ENCODE peak calls at places on chromosome 19, in seven cellular contexts. P, I, V, Z, F, N and L are unnamed samples.

GRCh38 chr19:45173816-45174215 is 4.2 kb downstream of the TRAPPC6A start:
- DNase-seq in Z (no peak), N (no peak), I (no peak), F (no peak), P (peak), V (no peak), L (no peak)

GRCh38 chr19:7942981-7943443 is 454 bp downstream of the TIMM44 start:
- DNase-seq in N (no peak), P (no peak), I (no peak), Z (no peak), F (no peak), V (no peak), L (no peak)

GRCh38 chr19:41350735-41351338 is 2.9 kb downstream of the TGFB1 start:
- DNase-seq in N (no peak), Z (no peak), F (no peak), P (no peak), V (no peak), I (no peak), L (no peak)

GRCh38 chr19:33609353-33609752 is 12.4 kb upstream of the CHST8 start:
- DNase-seq in I (no peak), N (no peak), F (no peak), P (no peak), V (no peak), Z (no peak), L (no peak)

GRCh38 chr19:8004723-8005513 is 523 bp downstream of the ELAVL1 start:
- DNase-seq in Z (no peak), V (no peak), F (peak), P (no peak), I (no peak), N (no peak), L (no peak)

GRCh38 chr19:54298357-54299125 is 14.4 kb downstream of the LILRA5 start:
- DNase-seq in I (no peak), F (no peak), Z (no peak), N (no peak), P (no peak), V (peak), L (no peak)

GRCh38 chr19:3041756-3042517 is 12.9 kb upstream of the TLE2 start:
- DNase-seq in Z (no peak), I (no peak), N (no peak), P (no peak), V (no peak), F (no peak), L (no peak)

GRCh38 chr19:29277107-29277506 is 64.2 kb upstream of the UQCRFS1 start:
- DNase-seq in P (no peak), I (no peak), Z (no peak), N (no peak), V (no peak), F (no peak), L (no peak)

GRCh38 chr19:47613165-47614146 is 4.5 kb downstream of the BICRA start:
- DNase-seq in P (peak), Z (no peak), F (no peak), V (no peak), I (no peak), N (peak), L (no peak)

GRCh38 chr19:56108447-56109195 is 12.5 kb downstream of the ZNF787 start:
- DNase-seq in F (no peak), V (no peak), P (no peak), Z (no peak), I (no peak), N (no peak), L (no peak)

GRCh38 chr19:30070970-30071632 is 129.1 kb downstream of the URI1 start:
- DNase-seq in P (no peak), V (peak), N (no peak), I (no peak), Z (no peak), F (no peak), L (no peak)

GRCh38 chr19:30089086-30089665 is 147.1 kb downstream of the URI1 start:
- DNase-seq in F (no peak), Z (no peak), N (no peak), P (no peak), V (no peak), I (no peak), L (no peak)